ENCODE peak calls at places on chromosomes 4 and X, in four cellular contexts. P, V, Q and W are unnamed samples.

GRCh38 chrX:125219852-125220251 is 99.8 kb upstream of the TEX13C start:
- DNase-seq in Q (no peak), P (no peak), V (no peak), W (no peak)

GRCh38 chr4:17058506-17058905 is 160.1 kb upstream of the LDB2 start:
- DNase-seq in V (no peak), Q (peak; percentile 37), P (no peak), W (no peak)

GRCh38 chrX:146243071-146243470 is 425.4 kb downstream of the SLITRK2 start:
- DNase-seq in P (no peak), V (no peak), Q (no peak), W (no peak)

GRCh38 chrX:41922694-41923171 is 621 bp downstream of the CASK start:
- DNase-seq in V (no peak), Q (no peak), P (peak; percentile 42), W (peak; percentile 10)

GRCh38 chr4:118872181-118872580 is 16.5 kb upstream of the SYNPO2 start:
- DNase-seq in V (no peak), P (no peak), Q (no peak), W (peak; percentile 28)

GRCh38 chrX:130975947-130976346 is 72.9 kb upstream of the ENOX2 start:
- DNase-seq in Q (peak; percentile 48), P (no peak), V (peak; percentile 17), W (peak; percentile 74)

GRCh38 chr4:179530953-179531352 is 2088.7 kb upstream of the AGA start:
- DNase-seq in V (no peak), P (no peak), Q (peak; percentile 6), W (no peak)

GRCh38 chr4:88219099-88219498 is 60.7 kb upstream of the ABCG2 start:
- DNase-seq in P (no peak), Q (peak; percentile 56), V (peak; percentile 33), W (peak; percentile 82)

GRCh38 chrX:140548985-140549384 is 44.1 kb upstream of the SOX3 start:
- DNase-seq in Q (no peak), V (no peak), P (no peak), W (no peak)

GRCh38 chr4:102169345-102169744 is 175.9 kb downstream of the SLC39A8 start:
- DNase-seq in P (peak; percentile 47), Q (no peak), V (peak; percentile 20), W (no peak)

GRCh38 chr4:13647012-13647411 is 19.5 kb upstream of the BOD1L1 start:
- DNase-seq in V (no peak), P (no peak), Q (no peak), W (no peak)

GRCh38 chr4:177450421-177451107 is 8.3 kb upstream of the AGA start:
- DNase-seq in V (no peak), Q (peak; percentile 29), P (no peak), W (peak; percentile 94)

GRCh38 chrX:129641941-129642340 is 12.8 kb downstream of the APLN start:
- DNase-seq in V (no peak), P (no peak), Q (peak; percentile 51), W (no peak)

GRCh38 chr4:180923476-180923875 is 1319.7 kb upstream of the TENM3 start:
- DNase-seq in V (no peak), Q (peak; percentile 82), P (no peak), W (no peak)

GRCh38 chr4:183347586-183347985 is 25.4 kb upstream of the CLDN24 start:
- DNase-seq in V (no peak), P (no peak), Q (peak; percentile 50), W (no peak)

GRCh38 chr4:184275766-184276165 is 58.1 kb upstream of the ENPP6 start:
- DNase-seq in P (peak; percentile 8), Q (peak; percentile 33), V (no peak), W (no peak)

GRCh38 chrX:103356023-103356798 is at the start of gene TCEAL9:
- DNase-seq in Q (peak; percentile 83), P (peak; percentile 78), V (no peak), W (peak; percentile 34)

GRCh38 chr4:152896819-152897218 is 39.3 kb upstream of the FHDC1 start:
- DNase-seq in P (no peak), V (no peak), Q (peak; percentile 67), W (no peak)

GRCh38 chr4:33316033-33316432 is 2595.9 kb downstream of the PCDH7 start:
- DNase-seq in Q (no peak), V (no peak), P (no peak), W (no peak)

GRCh38 chr4:152946460-152946859 is 10.3 kb downstream of the FHDC1 start:
- DNase-seq in Q (no peak), V (no peak), P (no peak), W (no peak)

GRCh38 chr4:130563185-130563890 is 1467.4 kb downstream of the C4orf33 start:
- DNase-seq in P (peak; percentile 81), V (peak; percentile 52), Q (peak; percentile 72), W (no peak)

GRCh38 chr4:40579983-40580382 is 49.7 kb downstream of the RBM47 start:
- DNase-seq in V (no peak), P (no peak), Q (peak; percentile 91), W (no peak)

GRCh38 chr4:40576651-40577480 is 52.8 kb downstream of the RBM47 start:
- DNase-seq in P (no peak), Q (peak; percentile 91), V (no peak), W (peak; percentile 93)

GRCh38 chr4:40575846-40576245 is 53.8 kb downstream of the RBM47 start:
- DNase-seq in V (no peak), P (no peak), Q (no peak), W (peak; percentile 100)

GRCh38 chr4:40581254-40582140 is 48.2 kb downstream of the RBM47 start:
- DNase-seq in P (no peak), Q (no peak), V (no peak), W (no peak)

DNA sequence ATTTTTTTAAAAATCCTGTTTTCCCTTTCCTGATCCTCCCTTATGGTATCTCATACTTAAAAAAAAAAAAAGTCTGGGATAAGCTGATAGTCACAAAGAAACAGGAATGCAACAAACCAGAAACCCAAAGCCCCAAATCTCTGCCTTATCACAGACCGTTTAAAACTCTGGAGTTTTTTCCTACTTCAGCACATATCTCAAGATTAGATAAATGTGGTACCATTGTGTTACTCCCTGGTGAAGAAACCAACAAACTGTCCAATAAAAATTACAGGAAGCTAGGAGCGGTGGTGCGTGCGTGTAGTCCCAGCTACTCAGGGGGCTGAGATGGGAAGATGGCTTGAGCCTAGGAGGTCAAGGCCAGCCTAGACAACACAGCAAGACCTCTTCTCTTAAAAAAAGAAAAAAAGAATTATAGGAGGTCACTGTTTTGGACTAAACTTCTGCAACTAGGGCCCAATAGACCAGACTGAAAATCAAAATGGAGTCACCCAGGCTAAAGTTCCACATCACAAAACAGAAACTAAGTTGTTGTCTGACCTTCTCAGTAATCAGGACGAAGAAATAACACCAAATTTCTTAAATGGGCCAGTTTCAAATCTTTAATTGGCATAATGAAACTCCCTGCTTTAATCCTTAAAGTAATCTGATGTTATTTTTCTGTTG is 51.9 kb downstream of the RBM47 start:
- DNase-seq in Q (no peak), V (no peak), P (no peak), W (no peak)
- H3K9ac ChIP-seq in Q (no peak overlapping the region), V (no peak overlapping the region), P (no peak overlapping the region), W (no peak overlapping the region)

GRCh38 chrX:153861147-153861546 is 24.8 kb downstream of the L1CAM start:
- DNase-seq in V (no peak), Q (no peak), P (no peak), W (no peak)

GRCh38 chrX:153861733-153862300 is 24.2 kb downstream of the L1CAM start:
- DNase-seq in V (no peak), P (no peak), Q (no peak), W (no peak)

GRCh38 chrX:153863251-153863991 is 22.6 kb downstream of the L1CAM start:
- DNase-seq in Q (no peak), P (peak; percentile 26), V (no peak), W (no peak)

GRCh38 chrX:153864101-153864500 is 21.9 kb downstream of the L1CAM start:
- DNase-seq in P (no peak), V (no peak), Q (no peak), W (no peak)

DNA sequence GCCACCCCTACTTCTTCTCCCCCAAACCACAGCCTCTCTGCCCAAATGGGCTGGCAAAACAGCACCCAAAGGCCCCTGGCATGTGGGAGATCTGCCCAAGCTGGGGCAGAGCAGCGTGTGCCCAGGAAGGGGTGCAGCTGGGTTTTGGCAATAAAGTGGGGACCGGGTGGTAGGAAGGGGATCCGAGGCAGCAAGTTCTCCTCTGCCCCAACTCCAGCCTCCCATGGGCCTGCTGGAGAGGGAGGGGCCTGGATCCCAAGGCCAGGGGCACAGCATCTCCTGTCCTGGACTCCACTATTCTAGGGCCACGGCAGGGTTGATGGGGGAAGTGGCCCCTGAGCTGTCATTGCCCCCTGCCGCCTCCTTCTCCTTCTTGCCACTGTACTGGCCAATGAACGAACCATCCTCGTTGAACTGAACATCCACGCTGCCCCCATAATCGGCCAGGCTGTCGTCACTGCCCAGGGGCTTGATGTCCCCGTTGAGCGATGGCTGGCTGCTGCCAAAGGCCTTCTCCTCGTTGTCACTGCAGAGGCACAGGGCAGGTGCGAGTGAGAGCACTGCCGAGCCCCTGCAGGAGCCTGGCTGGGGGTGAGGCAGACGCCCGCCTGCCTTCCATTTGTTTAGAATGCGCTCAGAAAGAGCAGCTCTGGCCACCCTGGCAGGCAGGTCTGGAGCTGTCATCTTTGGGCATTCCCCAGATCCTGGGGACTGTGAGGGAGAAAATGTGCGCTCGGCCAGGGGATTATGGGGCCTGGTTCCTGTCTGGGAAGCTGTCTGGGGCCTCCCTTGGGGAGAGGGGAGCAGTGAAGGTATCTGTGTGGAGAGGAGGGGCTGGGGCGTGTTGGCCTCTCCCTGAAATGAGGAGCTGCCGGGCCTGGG is 23.4 kb downstream of the L1CAM start:
- DNase-seq in P (peak; percentile 16), V (no peak), Q (no peak), W (no peak)
- H3K4me2 ChIP-seq in P (no peak overlapping the region), V (peak overlapping the region; percentile 23), Q (no peak overlapping the region), W (no peak overlapping the region)

DNA sequence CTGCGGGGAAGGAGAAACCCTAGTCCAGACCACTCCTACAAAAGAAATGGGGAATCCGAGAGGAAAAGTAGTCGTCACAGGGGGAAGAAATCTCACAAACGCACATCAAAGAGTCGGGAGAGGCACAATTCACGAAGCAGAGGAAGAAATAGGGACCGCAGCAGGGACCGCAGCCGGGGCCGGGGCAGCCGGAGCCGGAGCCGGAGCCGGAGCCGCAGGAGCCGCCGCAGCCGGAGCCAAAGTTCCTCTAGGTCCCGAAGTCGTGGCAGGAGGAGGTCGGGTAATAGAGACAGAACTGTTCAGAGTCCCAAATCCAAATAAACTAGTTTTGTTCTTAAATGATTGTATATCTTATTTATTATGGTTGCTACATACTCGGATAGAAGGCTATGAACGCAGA is 31.7 kb downstream of the AP1S2 start:
- DNase-seq in P (no peak), V (no peak), Q (no peak), W (no peak)
- H4K8ac ChIP-seq in P (no peak overlapping the region), V (no peak overlapping the region), Q (no peak overlapping the region), W (no peak overlapping the region)

GRCh38 chr4:140826701-140827027 is 70.5 kb upstream of the TBC1D9 start:
- DNase-seq in P (no peak), Q (no peak), V (no peak), W (no peak)
- H3K9ac ChIP-seq in P (no peak overlapping the region), Q (no peak overlapping the region), V (no peak overlapping the region), W (no peak overlapping the region)

DNA sequence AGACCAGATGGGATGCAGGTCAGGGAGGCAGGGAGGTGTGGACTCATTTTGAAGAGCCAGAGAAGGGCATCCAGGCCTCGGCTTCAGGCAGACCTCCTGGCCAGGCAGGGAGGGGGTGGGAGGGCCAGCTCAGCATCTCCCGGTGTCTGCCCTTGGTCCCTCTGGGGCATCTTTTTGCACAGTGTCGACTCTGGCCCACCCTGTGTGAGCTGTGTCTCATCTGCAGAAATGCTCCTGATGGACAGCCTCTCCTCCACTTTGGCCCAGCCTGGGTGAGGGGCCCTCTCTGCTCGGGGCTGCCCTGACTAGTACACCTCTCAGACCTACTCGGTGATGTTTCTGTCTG is 196.5 kb upstream of the PSAPL1 start:
- DNase-seq in V (no peak), P (no peak), Q (no peak), W (no peak)
- H3K4me2 ChIP-seq in V (no peak overlapping the region), P (no peak overlapping the region), Q (peak overlapping the region; percentile 72), W (no peak overlapping the region)

GRCh38 chr4:165915215-165915614 is 42.2 kb downstream of the TLL1 start:
- DNase-seq in V (no peak), Q (no peak), P (no peak), W (no peak)
- H4K8ac ChIP-seq in V (no peak overlapping the region), Q (no peak overlapping the region), P (no peak overlapping the region), W (no peak overlapping the region)